ENCODE peak calls at places on chromosomes 11 and 22, in four cellular contexts. F is HepG2, L is K562, J is A549. X is an unnamed sample.

GRCh38 chr11:134373591-134374052 is 38.4 kb downstream of the B3GAT1 start:
- DNase-seq in J (no peak), F (no peak), L (no peak), X (no peak)

GRCh38 chr22:39290724-39291161 is 28.7 kb downstream of the RPL3 start:
- DNase-seq in F (peak; percentile 56), L (no peak), J (peak; percentile 59), X (no peak)

GRCh38 chr11:93476796-93477195 is 66.4 kb downstream of the SMCO4 start:
- DNase-seq in F (no peak), J (peak; percentile 6), L (no peak), X (no peak)

GRCh38 chr11:111331711-111332479 is 33.5 kb downstream of the POU2AF3 start:
- DNase-seq in F (no peak), L (no peak), J (no peak), X (no peak)

GRCh38 chr11:2302844-2303626 is 1.2 kb downstream of the TSPAN32 start:
- DNase-seq in L (no peak), F (no peak), J (no peak), X (no peak)

GRCh38 chr11:30549565-30549964 is 36.6 kb downstream of the MPPED2 start:
- DNase-seq in L (no peak), F (no peak), J (no peak), X (no peak)

GRCh38 chr11:106391771-106392412 is 314.4 kb downstream of the AASDHPPT start:
- DNase-seq in F (no peak), L (no peak), J (no peak), X (no peak)

GRCh38 chr11:86244063-86244521 is 461 bp upstream of the EED start:
- DNase-seq in L (peak; percentile 95), F (peak; percentile 81), J (peak; percentile 93), X (peak; percentile 89)

GRCh38 chr11:129458756-129459535 is 83.3 kb downstream of the BARX2 start:
- DNase-seq in J (no peak), F (no peak), L (no peak), X (no peak)

GRCh38 chr11:36057372-36058045 is 113.6 kb downstream of the LDLRAD3 start:
- DNase-seq in L (no peak), F (no peak), J (no peak), X (no peak)

GRCh38 chr11:68470304-68470811 is 9.8 kb downstream of the PPP6R3 start:
- DNase-seq in J (no peak), L (peak; percentile 66), F (no peak), X (no peak)

GRCh38 chr11:122305426-122305825 is 189.4 kb upstream of the BLID start:
- DNase-seq in F (no peak), L (no peak), J (no peak), X (no peak)

GRCh38 chr22:35727436-35727835 is 9.8 kb downstream of the APOL5 start:
- DNase-seq in F (no peak), J (no peak), L (peak; percentile 64), X (no peak)

GRCh38 chr11:102295045-102295444 is 22.2 kb upstream of the BIRC3 start:
- DNase-seq in J (no peak), F (no peak), L (no peak), X (no peak)

GRCh38 chr11:117931331-117931950 is 2.2 kb upstream of the TMPRSS13 start:
- DNase-seq in J (no peak), L (no peak), F (no peak), X (no peak)

GRCh38 chr11:3205261-3206127 is 13.1 kb downstream of the MRGPRG start:
- DNase-seq in J (no peak), F (no peak), L (no peak), X (peak; percentile 12)

GRCh38 chr11:69192282-69192681 is 36.5 kb downstream of the SMIM38 start:
- DNase-seq in L (no peak), F (no peak), J (no peak), X (no peak)

GRCh38 chr11:128548655-128549255 is 38.6 kb downstream of the ETS1 start:
- DNase-seq in F (no peak), L (no peak), J (no peak), X (peak; percentile 36)

GRCh38 chr11:131675489-131675888 is 305.1 kb downstream of the NTM start:
- DNase-seq in L (no peak), F (no peak), J (no peak), X (no peak)

GRCh38 chr11:1435820-1436467 is 46.2 kb downstream of the BRSK2 start:
- DNase-seq in F (no peak), L (peak; percentile 42), J (peak; percentile 52), X (peak; percentile 32)

GRCh38 chr11:2444301-2445106 is at the start of the genes KCNQ1 and TRPM5:
- DNase-seq in L (peak; percentile 48), F (no peak), J (peak; percentile 59), X (peak; percentile 82)

GRCh38 chr11:2517016-2517385 is 72.2 kb downstream of the KCNQ1 start:
- DNase-seq in F (no peak), L (no peak), J (no peak), X (peak; percentile 8)

DNA sequence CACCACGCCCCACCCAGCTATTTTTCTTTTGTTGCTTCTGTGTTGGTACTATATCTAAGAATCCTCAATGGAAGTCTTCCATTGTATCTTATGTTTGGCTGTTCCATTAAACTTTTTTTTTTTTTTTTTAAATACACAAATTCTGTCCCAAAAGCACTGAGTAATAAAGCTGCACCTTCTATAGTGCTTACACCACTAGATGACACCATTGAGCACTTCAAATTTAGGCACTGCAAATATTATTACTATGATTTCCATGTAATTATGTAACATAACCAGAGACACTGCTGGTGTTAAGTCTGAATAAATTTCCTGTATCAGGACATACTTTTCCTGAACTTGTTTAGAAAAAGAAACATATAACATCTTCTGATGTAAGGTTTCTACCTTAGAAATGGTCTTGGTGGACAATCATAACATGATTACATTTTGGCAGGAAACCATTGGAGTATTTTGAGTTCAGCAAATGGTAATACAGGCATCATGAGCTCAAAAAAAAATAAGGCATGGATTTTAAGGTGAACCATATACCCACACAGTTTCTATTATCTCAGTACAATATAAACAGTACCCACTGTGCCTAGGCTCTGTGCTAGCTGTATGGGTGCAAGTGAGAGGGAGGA is 110.5 kb downstream of the ATG16L2 start:
- DNase-seq in F (peak; percentile 5), J (peak; percentile 11), L (peak; percentile 13), X (no peak)
- TF ChIP-seq HMGXB4 in F (no peak), J (no peak), L (no peak), X (no peak)

DNA sequence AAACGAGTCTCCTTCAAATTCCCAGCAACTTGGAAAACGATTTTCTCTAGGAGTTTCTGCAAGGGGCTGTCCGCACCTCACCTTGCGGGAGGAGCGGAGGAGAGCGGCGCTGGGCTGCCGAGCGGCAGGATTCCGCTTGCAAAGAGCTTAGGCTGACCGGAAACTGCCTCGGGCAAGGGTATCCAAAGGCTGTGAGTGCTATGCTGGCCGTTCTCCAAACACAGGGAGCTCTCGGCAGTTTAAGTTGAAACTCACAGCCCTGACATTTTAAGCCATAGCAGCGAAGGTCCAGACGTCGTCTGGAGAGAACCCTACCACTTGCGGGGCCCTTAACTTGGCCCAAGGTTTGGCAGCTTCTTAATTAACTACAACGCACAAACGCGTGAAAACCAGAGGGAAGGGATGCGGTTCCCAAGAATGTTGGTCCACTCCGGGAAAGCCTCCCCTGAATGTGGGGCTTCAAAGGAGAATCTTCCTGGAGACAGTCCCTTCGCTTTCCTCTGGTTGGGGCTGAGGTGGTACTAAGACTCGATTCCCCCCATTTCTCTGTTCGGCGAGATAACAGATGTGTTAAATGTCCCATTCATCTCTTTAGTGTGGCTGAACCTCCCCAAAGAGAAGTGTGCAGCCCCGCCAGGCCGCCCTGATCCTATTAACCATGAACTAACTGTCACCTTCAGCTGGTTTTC is 1.1 kb upstream of the DBX1 start:
- DNase-seq in J (no peak), F (no peak), L (no peak), X (peak; percentile 71)
- TF ChIP-seq HMGXB4 in J (no peak), F (no peak), L (no peak), X (no peak)

DNA sequence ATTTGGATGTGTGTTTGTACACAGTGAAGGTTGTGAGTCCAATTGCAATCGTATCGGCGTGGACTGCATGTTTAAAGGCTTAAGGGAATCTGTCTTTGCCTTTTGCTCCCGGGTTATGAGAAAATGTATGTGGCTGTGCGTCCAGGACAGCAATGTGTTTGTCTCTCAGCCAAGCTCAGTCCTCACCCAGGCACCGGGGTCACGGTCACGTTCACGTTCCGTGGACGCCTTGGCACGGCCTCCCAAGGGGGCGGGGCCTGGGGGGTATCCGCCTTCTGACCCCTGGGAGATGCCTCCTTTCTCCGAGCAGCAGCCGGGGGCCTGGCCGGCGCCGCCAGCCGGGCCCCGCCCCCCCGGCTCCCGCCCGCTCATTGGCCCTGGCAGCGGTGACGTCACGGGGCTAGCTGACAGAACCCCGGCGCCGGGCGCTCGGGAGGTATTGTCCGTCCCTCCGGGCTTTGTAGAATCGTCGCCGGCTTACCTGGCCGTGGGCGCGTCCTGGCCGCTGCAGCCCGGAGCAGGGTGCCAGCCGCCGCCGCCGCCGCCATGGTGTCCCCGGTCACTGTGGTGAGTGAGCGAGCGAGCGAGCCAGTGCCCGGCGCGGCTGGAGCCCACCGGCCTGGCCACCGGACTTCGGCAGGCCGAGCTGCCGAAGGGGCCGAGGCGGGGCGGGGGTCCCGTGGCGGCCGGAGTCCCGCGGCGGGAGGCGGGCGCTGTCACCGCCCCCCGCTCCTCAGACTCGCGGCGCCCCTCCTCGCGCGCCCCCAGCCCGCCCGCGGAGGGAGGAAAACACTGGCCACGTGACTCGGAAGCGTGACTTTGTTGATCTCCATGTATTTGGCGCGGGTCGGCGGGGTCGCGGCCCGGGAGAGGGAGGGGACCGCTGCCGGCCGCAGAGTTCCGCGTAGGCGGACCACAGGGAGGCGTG is at the start of gene TMEM86A:
- DNase-seq in J (peak; percentile 90), F (peak; percentile 70), L (peak; percentile 90), X (peak; percentile 94)
- TF ChIP-seq HMGXB4 in J (no peak), F (no peak), L (no peak), X (no peak)

GRCh38 chr11:46387919-46388618 is 3.5 kb downstream of the CHRM4 start:
- DNase-seq in J (no peak), L (peak; percentile 30), F (no peak), X (no peak)

GRCh38 chr11:46390331-46391171 is 1.0 kb downstream of the CHRM4 start:
- DNase-seq in J (no peak), L (no peak), F (no peak), X (peak; percentile 40)

GRCh38 chr11:46391186-46391577 is 394 bp downstream of the CHRM4 start:
- DNase-seq in F (no peak), L (no peak), J (no peak), X (no peak)

GRCh38 chr11:46388619-46389449 is 2.7 kb downstream of the CHRM4 start:
- DNase-seq in J (no peak), L (peak; percentile 74), F (no peak), X (no peak)

GRCh38 chr11:46389450-46390330 is 1.9 kb downstream of the CHRM4 start:
- DNase-seq in F (peak; percentile 61), J (peak; percentile 92), L (peak; percentile 80), X (peak; percentile 92)
- TF ChIP-seq HMGXB4 in F (peak; percentile 85), J (no peak), L (no peak), X (peak; percentile 88)